ENCODE peak calls at places on chromosomes 3 and 15, in six cellular contexts. One of them, this sample, is unnamed.

GRCh38 chr3:42705039-42705767 is 2.6 kb upstream of the HHATL start:
- DNase-seq in psoas muscle: no peak
- DNase-seq in BE2C: no peak
- DNase-seq in tibial artery: peak
- DNase-seq in GM23338: no peak
- DNase-seq in endodermal cell: no peak
- DNase-seq in this sample: no peak

GRCh38 chr15:85905626-85906025 is 110.9 kb upstream of the KLHL25 start:
- DNase-seq in psoas muscle: no peak
- DNase-seq in BE2C: no peak
- DNase-seq in tibial artery: no peak
- DNase-seq in GM23338: no peak
- DNase-seq in endodermal cell: no peak
- DNase-seq in this sample: no peak

GRCh38 chr15:99427210-99427609 is 138.6 kb upstream of the MEF2A start:
- DNase-seq in psoas muscle: peak
- DNase-seq in BE2C: no peak
- DNase-seq in tibial artery: no peak
- DNase-seq in GM23338: no peak
- DNase-seq in endodermal cell: no peak
- DNase-seq in this sample: no peak

GRCh38 chr3:101172516-101172915 is 147.9 kb downstream of the IMPG2 start:
- DNase-seq in psoas muscle: no peak
- DNase-seq in BE2C: no peak
- DNase-seq in tibial artery: no peak
- DNase-seq in GM23338: no peak
- DNase-seq in endodermal cell: no peak
- DNase-seq in this sample: no peak

GRCh38 chr3:16350041-16350952 is 85.3 kb downstream of the OXNAD1 start:
- DNase-seq in psoas muscle: no peak
- DNase-seq in BE2C: no peak
- DNase-seq in tibial artery: no peak
- DNase-seq in GM23338: no peak
- DNase-seq in endodermal cell: no peak
- DNase-seq in this sample: no peak

GRCh38 chr3:175818811-175819464 is 959.8 kb downstream of the NAALADL2 start:
- DNase-seq in psoas muscle: no peak
- DNase-seq in BE2C: no peak
- DNase-seq in tibial artery: no peak
- DNase-seq in GM23338: peak
- DNase-seq in endodermal cell: no peak
- DNase-seq in this sample: no peak

GRCh38 chr3:54830658-54831057 is 97.2 kb downstream of the LRTM1 start:
- DNase-seq in psoas muscle: no peak
- DNase-seq in BE2C: peak
- DNase-seq in tibial artery: no peak
- DNase-seq in GM23338: peak
- DNase-seq in endodermal cell: peak
- DNase-seq in this sample: peak

GRCh38 chr3:9345041-9345440 is 17.8 kb upstream of the THUMPD3 start:
- DNase-seq in psoas muscle: no peak
- DNase-seq in BE2C: no peak
- DNase-seq in tibial artery: no peak
- DNase-seq in GM23338: no peak
- DNase-seq in endodermal cell: no peak
- DNase-seq in this sample: no peak

GRCh38 chr3:41749988-41750387 is 211.9 kb downstream of the ULK4 start:
- DNase-seq in psoas muscle: no peak
- DNase-seq in BE2C: no peak
- DNase-seq in tibial artery: no peak
- DNase-seq in GM23338: no peak
- DNase-seq in endodermal cell: no peak
- DNase-seq in this sample: no peak

GRCh38 chr3:114308830-114309229 is 15.0 kb downstream of the TIGIT start:
- DNase-seq in psoas muscle: no peak
- DNase-seq in BE2C: no peak
- DNase-seq in tibial artery: no peak
- DNase-seq in GM23338: no peak
- DNase-seq in endodermal cell: no peak
- DNase-seq in this sample: peak

GRCh38 chr15:92000709-92001108 is 147.2 kb downstream of the SLCO3A1 start:
- DNase-seq in psoas muscle: no peak
- DNase-seq in BE2C: no peak
- DNase-seq in tibial artery: no peak
- DNase-seq in GM23338: peak
- DNase-seq in endodermal cell: no peak
- DNase-seq in this sample: no peak

GRCh38 chr15:90022905-90023700 is 22.0 kb downstream of the ZNF710 start:
- DNase-seq in psoas muscle: no peak
- DNase-seq in BE2C: no peak
- DNase-seq in tibial artery: no peak
- DNase-seq in GM23338: no peak
- DNase-seq in endodermal cell: peak
- DNase-seq in this sample: no peak

GRCh38 chr3:196793224-196793623 is 53.6 kb downstream of the PAK2 start:
- DNase-seq in psoas muscle: no peak
- DNase-seq in BE2C: no peak
- DNase-seq in tibial artery: no peak
- DNase-seq in GM23338: peak
- DNase-seq in endodermal cell: no peak
- DNase-seq in this sample: no peak

GRCh38 chr3:141114816-141115458 is 63.8 kb downstream of the SPSB4 start:
- DNase-seq in psoas muscle: no peak
- DNase-seq in BE2C: peak
- DNase-seq in tibial artery: no peak
- DNase-seq in GM23338: peak
- DNase-seq in endodermal cell: peak
- DNase-seq in this sample: no peak

GRCh38 chr3:15479602-15480248 is 41.8 kb downstream of the COLQ start:
- DNase-seq in psoas muscle: no peak
- DNase-seq in BE2C: no peak
- DNase-seq in tibial artery: no peak
- DNase-seq in GM23338: no peak
- DNase-seq in endodermal cell: no peak
- DNase-seq in this sample: no peak

GRCh38 chr3:67656614-67657013 is 2.2 kb upstream of the SUCLG2 start:
- DNase-seq in psoas muscle: no peak
- DNase-seq in BE2C: no peak
- DNase-seq in tibial artery: no peak
- DNase-seq in GM23338: no peak
- DNase-seq in endodermal cell: no peak
- DNase-seq in this sample: no peak

GRCh38 chr3:67654832-67655152 is 380 bp upstream of the SUCLG2 start:
- DNase-seq in psoas muscle: no peak
- DNase-seq in BE2C: no peak
- DNase-seq in tibial artery: peak
- DNase-seq in GM23338: no peak
- DNase-seq in endodermal cell: no peak
- DNase-seq in this sample: no peak

GRCh38 chr3:67655364-67656121 is 1.1 kb upstream of the SUCLG2 start:
- DNase-seq in psoas muscle: peak
- DNase-seq in BE2C: peak
- DNase-seq in tibial artery: peak
- DNase-seq in GM23338: no peak
- DNase-seq in endodermal cell: no peak
- DNase-seq in this sample: peak

GRCh38 chr3:67653425-67654098 is 850 bp downstream of the SUCLG2 start:
- DNase-seq in psoas muscle: no peak
- DNase-seq in BE2C: no peak
- DNase-seq in tibial artery: no peak
- DNase-seq in GM23338: peak
- DNase-seq in endodermal cell: no peak
- DNase-seq in this sample: peak

GRCh38 chr3:67654099-67654831 is at the start of gene SUCLG2:
- DNase-seq in psoas muscle: peak
- DNase-seq in BE2C: peak
- DNase-seq in tibial artery: peak
- DNase-seq in GM23338: peak
- DNase-seq in endodermal cell: peak
- DNase-seq in this sample: peak
- TF ChIP-seq CTCF in psoas muscle: peak
- TF ChIP-seq CTCF in BE2C: no peak
- TF ChIP-seq CTCF in tibial artery: no peak
- TF ChIP-seq CTCF in GM23338: no peak
- TF ChIP-seq CTCF in endodermal cell: no peak
- TF ChIP-seq CTCF in this sample: no peak

GRCh38 chr15:54035616-54036015 is 57.4 kb downstream of the UNC13C start:
- DNase-seq in psoas muscle: no peak
- DNase-seq in BE2C: no peak
- DNase-seq in tibial artery: no peak
- DNase-seq in GM23338: no peak
- DNase-seq in endodermal cell: no peak
- DNase-seq in this sample: no peak
- TF ChIP-seq CTCF in psoas muscle: no peak
- TF ChIP-seq CTCF in BE2C: no peak
- TF ChIP-seq CTCF in tibial artery: no peak
- TF ChIP-seq CTCF in GM23338: no peak
- TF ChIP-seq CTCF in endodermal cell: no peak
- TF ChIP-seq CTCF in this sample: no peak

DNA sequence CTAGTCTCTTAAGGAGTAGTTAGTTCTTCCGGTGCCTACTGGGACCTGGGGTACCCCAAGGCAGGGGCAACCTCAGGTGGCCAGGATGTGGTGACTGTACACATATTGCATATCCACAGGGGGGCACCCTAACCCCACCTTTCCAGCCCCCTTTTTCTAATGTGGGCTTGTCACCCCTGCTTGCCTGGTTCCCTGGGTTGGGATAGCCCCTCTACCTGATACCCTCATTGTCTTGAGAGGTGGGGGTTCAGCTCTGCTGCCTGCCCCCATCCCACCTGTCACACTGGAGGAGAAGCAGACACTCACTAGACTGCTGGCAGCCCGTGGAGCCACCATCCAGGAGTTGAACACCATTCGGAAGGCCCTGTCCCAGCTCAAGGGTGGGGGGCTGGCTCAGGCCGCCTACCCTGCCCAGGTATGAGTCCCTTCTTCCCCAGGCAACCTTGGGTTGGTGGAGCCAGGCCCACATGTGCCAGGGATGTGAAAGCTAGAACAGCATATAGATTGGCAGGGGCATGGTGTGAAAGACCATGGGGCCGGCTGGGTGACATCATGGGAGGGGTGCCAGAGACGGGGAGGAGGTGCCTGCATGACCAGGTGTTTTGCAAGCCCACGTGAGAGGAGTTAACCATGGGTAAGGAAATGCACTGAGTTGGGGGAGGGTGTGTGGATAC is 4.0 kb downstream of the GLYCTK start:
- DNase-seq in psoas muscle: no peak
- DNase-seq in BE2C: peak
- DNase-seq in tibial artery: no peak
- DNase-seq in GM23338: peak
- DNase-seq in endodermal cell: peak
- DNase-seq in this sample: peak
- TF ChIP-seq CTCF in psoas muscle: peak
- TF ChIP-seq CTCF in BE2C: peak
- TF ChIP-seq CTCF in tibial artery: peak
- TF ChIP-seq CTCF in GM23338: peak
- TF ChIP-seq CTCF in endodermal cell: peak
- TF ChIP-seq CTCF in this sample: peak

GRCh38 chr3:67362686-67363085 is 291.7 kb downstream of the SUCLG2 start:
- DNase-seq in psoas muscle: no peak
- DNase-seq in BE2C: no peak
- DNase-seq in tibial artery: no peak
- DNase-seq in GM23338: no peak
- DNase-seq in endodermal cell: peak
- DNase-seq in this sample: no peak

GRCh38 chr3:67361323-67361722 is 293.1 kb downstream of the SUCLG2 start:
- DNase-seq in psoas muscle: no peak
- DNase-seq in BE2C: no peak
- DNase-seq in tibial artery: no peak
- DNase-seq in GM23338: no peak
- DNase-seq in endodermal cell: no peak
- DNase-seq in this sample: no peak

GRCh38 chr3:67361770-67362169 is 292.6 kb downstream of the SUCLG2 start:
- DNase-seq in psoas muscle: no peak
- DNase-seq in BE2C: no peak
- DNase-seq in tibial artery: no peak
- DNase-seq in GM23338: no peak
- DNase-seq in endodermal cell: no peak
- DNase-seq in this sample: no peak

DNA sequence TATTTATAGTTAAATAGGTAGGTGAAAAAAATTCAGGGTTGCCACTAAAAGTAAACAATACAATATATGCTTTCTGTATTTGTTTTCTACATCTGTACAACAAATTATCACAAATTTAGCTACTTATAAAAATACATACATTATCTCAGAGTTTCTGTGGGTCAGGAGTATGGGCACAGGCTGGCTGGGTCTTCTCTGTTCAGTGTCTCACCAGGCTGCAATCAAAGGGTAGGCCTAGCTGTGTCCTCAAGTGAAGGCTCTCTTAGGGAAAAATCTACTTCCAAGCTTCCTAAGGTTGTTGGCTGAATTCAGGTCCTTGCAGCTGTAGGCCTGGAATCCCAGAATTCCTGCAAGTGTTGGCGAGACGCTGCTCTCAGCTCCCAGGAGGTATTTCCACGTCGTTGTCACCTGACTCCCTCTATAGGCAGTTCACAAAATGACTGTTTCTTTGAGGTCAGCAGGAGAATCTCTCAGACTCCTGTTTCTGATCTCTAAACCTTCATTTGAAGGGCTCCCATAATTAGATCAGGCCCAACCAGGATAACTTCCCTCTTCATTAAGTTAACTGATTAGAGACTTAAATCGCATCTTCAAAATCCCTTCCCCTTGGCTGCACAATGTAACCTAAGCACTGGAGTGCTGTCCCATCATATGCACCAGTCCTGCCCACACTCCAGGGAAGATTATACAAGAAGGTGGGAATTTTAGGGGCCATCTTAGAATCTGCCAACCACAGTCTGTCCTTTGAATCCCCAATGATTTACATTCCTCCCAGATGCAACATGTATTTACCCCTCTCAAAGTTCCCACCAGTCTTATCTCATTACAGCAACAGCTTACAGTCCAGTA is 296.6 kb downstream of the SUCLG2 start:
- DNase-seq in psoas muscle: no peak
- DNase-seq in BE2C: peak
- DNase-seq in tibial artery: no peak
- DNase-seq in GM23338: peak
- DNase-seq in endodermal cell: peak
- DNase-seq in this sample: peak
- TF ChIP-seq CTCF in psoas muscle: peak
- TF ChIP-seq CTCF in BE2C: peak
- TF ChIP-seq CTCF in tibial artery: no peak
- TF ChIP-seq CTCF in GM23338: peak
- TF ChIP-seq CTCF in endodermal cell: peak
- TF ChIP-seq CTCF in this sample: peak

GRCh38 chr15:45136378-45136764 is 6.6 kb downstream of the DUOX1 start:
- DNase-seq in psoas muscle: no peak
- DNase-seq in BE2C: no peak
- DNase-seq in tibial artery: no peak
- DNase-seq in GM23338: peak
- DNase-seq in endodermal cell: peak
- DNase-seq in this sample: no peak
- TF ChIP-seq CTCF in psoas muscle: no peak
- TF ChIP-seq CTCF in BE2C: no peak
- TF ChIP-seq CTCF in tibial artery: no peak
- TF ChIP-seq CTCF in GM23338: peak
- TF ChIP-seq CTCF in endodermal cell: peak
- TF ChIP-seq CTCF in this sample: peak

This sample was measured in GM20000.